ENCODE peak calls at places on chromosomes 3 and 15, in eight cellular contexts. I is K562, U is lower lobe of right lung, C is IMR-90, L is hepatocyte, F is pancreas, G is NB4, B is heart left ventricle. A is an unnamed sample.

GRCh38 chr3:150005243-150006102 is 34.8 kb upstream of the PFN2 start:
- DNase-seq in L (no peak), B (no peak), F (no peak), U (no peak), C (peak), G (peak), I (no peak), A (no peak)

GRCh38 chr3:146035366-146035765 is 125.6 kb downstream of the PLOD2 start:
- DNase-seq in B (no peak), L (no peak), C (peak), I (no peak), G (no peak), U (no peak), F (no peak), A (peak)

GRCh38 chr15:85689729-85690128 is 105.0 kb downstream of the KLHL25 start:
- DNase-seq in C (peak), F (no peak), G (peak), B (peak), L (peak), U (peak), I (no peak), A (peak)

GRCh38 chr15:38076806-38077205 is 142.4 kb downstream of the TMCO5A start:
- DNase-seq in B (peak), C (no peak), L (no peak), G (peak), I (no peak), F (no peak), U (no peak), A (no peak)

GRCh38 chr15:71448688-71449114 is 333.4 kb downstream of the THSD4 start:
- DNase-seq in I (peak), F (peak), C (peak), B (peak), G (peak), U (no peak), L (peak), A (peak)

GRCh38 chr3:116135462-116135861 is 309.8 kb downstream of the LSAMP start:
- DNase-seq in F (no peak), C (peak), U (no peak), B (peak), G (no peak), I (no peak), L (no peak), A (peak)

GRCh38 chr3:59510576-59510975 is 460.8 kb upstream of the CFAP20DC start:
- DNase-seq in I (no peak), U (no peak), F (no peak), B (no peak), C (no peak), G (no peak), L (no peak), A (no peak)

GRCh38 chr15:41961803-41962202 is 10.6 kb downstream of the EHD4 start:
- DNase-seq in L (no peak), F (no peak), B (no peak), C (no peak), I (no peak), G (no peak), U (no peak), A (no peak)

GRCh38 chr3:155891341-155891740 is 20.9 kb downstream of the GMPS start:
- DNase-seq in C (no peak), B (no peak), U (no peak), L (no peak), F (no peak), I (no peak), G (no peak), A (no peak)

GRCh38 chr3:14845826-14846225 is 27.1 kb downstream of the FGD5 start:
- DNase-seq in G (no peak), C (no peak), B (no peak), L (no peak), I (no peak), U (no peak), F (no peak), A (no peak)

GRCh38 chr3:134252766-134253165 is 2.1 kb upstream of the RYK start:
- DNase-seq in G (no peak), F (no peak), I (no peak), U (no peak), C (no peak), L (no peak), B (no peak), A (no peak)

GRCh38 chr15:61119556-61119955 is 109.5 kb downstream of the RORA start:
- DNase-seq in G (no peak), L (no peak), C (no peak), I (no peak), B (no peak), F (no peak), U (no peak), A (no peak)

GRCh38 chr3:18189651-18190050 is 235.5 kb downstream of the SATB1 start:
- DNase-seq in B (no peak), G (no peak), C (peak), L (no peak), U (no peak), F (no peak), I (no peak), A (peak)

GRCh38 chr3:24100694-24101402 is 155.8 kb downstream of the NR1D2 start:
- DNase-seq in I (no peak), L (peak), G (no peak), B (peak), C (peak), F (no peak), U (no peak), A (peak)

GRCh38 chr3:170364965-170365364 is 7.5 kb downstream of the SKIL start:
- DNase-seq in U (no peak), I (no peak), L (no peak), G (no peak), B (no peak), C (no peak), F (no peak), A (no peak)

GRCh38 chr3:116474356-116475200 is 29.3 kb upstream of the LSAMP start:
- DNase-seq in C (peak), G (no peak), F (no peak), B (no peak), U (no peak), I (no peak), L (no peak), A (no peak)

GRCh38 chr15:58951388-58952060 is 18.0 kb upstream of the SLTM start:
- DNase-seq in I (no peak), G (no peak), B (no peak), U (no peak), C (peak), F (no peak), L (peak), A (peak)

GRCh38 chr3:58414538-58415197 is 19.0 kb downstream of the PDHB start:
- DNase-seq in F (peak), U (no peak), I (peak), L (peak), G (peak), B (peak), C (peak), A (peak)

GRCh38 chr3:158347966-158348365 is 223.0 kb upstream of the MLF1 start:
- DNase-seq in C (peak), F (no peak), B (no peak), I (no peak), G (no peak), U (no peak), L (no peak), A (peak)

GRCh38 chr15:48541659-48542334 is 103.7 kb downstream of the FBN1 start:
- DNase-seq in L (peak), F (no peak), G (no peak), I (no peak), U (no peak), C (peak), B (peak), A (peak)

GRCh38 chr3:153397806-153398205 is 235.8 kb downstream of the RAP2B start:
- DNase-seq in U (no peak), F (no peak), B (no peak), L (no peak), G (no peak), C (no peak), I (no peak), A (no peak)

GRCh38 chr3:28575100-28575747 is 226.6 kb upstream of the AZI2 start:
- DNase-seq in B (peak), L (peak), F (peak), U (peak), I (no peak), C (no peak), G (no peak), A (peak)

GRCh38 chr3:53944019-53944418 is 52.4 kb upstream of the SELENOK start:
- DNase-seq in C (no peak), I (no peak), B (no peak), U (no peak), G (no peak), L (no peak), F (no peak), A (peak)

GRCh38 chr3:151949706-151950105 is 76.3 kb downstream of the SUCNR1 start:
- DNase-seq in U (no peak), F (no peak), C (no peak), B (no peak), I (no peak), G (no peak), L (no peak), A (no peak)

GRCh38 chr15:24696855-24697254 is 21.3 kb downstream of the NPAP1 start:
- DNase-seq in F (no peak), B (no peak), L (no peak), I (no peak), G (no peak), U (no peak), C (no peak), A (no peak)

GRCh38 chr3:32321095-32321835 is 70.4 kb upstream of the CMTM7 start:
- DNase-seq in I (no peak), U (no peak), F (peak), L (peak), C (no peak), G (no peak), B (no peak), A (no peak)

GRCh38 chr15:90161946-90162345 is 39.2 kb upstream of the SEMA4B start:
- DNase-seq in G (peak), C (no peak), U (no peak), B (no peak), I (no peak), L (no peak), F (no peak), A (no peak)
- H3K4me3 ChIP-seq in G (no peak), C (no peak), U (no peak), B (no peak), I (no peak), L (no peak), F (no peak), A (no peak)

DNA sequence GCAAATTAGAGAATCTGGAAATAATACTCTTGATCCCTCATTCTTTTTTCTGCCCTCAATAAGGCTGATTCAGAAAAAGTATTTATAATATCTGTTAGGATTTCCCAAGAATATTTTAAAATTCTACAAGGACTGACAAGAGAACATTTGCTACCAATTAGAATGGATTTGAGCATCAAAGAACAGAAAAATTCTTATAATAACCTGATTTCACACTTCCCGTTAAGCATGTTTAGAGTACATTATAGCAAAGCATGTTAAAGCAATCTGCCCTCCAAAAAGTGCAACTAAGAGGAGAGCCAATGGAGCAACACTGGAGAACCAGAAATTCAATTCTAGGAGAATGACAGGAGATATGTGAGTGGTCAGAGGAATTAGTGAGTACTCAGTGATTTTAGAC is 57.2 kb downstream of the THBS1 start:
- DNase-seq in C (no peak), L (no peak), B (no peak), I (no peak), G (no peak), F (no peak), U (no peak), A (no peak)
- TF ChIP-seq CTCF in C (no peak), L (no peak), B (no peak), I (no peak), G (no peak), F (no peak), U (no peak), A (no peak)

GRCh38 chr15:75468908-75469307 is 17.4 kb upstream of the SIN3A start:
- DNase-seq in F (no peak), G (no peak), U (no peak), I (no peak), B (no peak), L (no peak), C (no peak), A (no peak)
- H3K4me3 ChIP-seq in F (no peak), G (no peak), U (no peak), I (no peak), B (no peak), L (no peak), C (no peak), A (no peak)

DNA sequence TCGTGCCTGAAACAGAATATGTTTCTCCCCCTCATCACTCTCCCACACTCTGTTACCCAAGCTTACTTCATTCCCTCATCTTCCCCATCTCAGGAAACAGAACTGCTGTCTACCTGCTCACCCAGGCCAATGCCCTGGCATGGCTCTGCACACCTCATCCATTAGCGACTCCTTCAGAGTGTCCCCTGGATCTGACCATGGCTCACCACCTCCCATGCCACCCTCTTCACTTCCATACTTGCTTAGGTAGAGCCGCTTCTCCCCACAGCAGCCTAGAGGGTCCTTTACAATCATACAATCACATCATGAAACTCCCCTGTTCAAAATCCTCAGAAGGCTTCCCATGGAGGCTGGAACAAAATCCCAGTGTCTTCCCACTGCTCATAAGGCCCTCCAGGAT is 33.9 kb upstream of the RAD18 start:
- DNase-seq in L (no peak), U (no peak), I (no peak), F (no peak), C (no peak), B (no peak), G (no peak), A (no peak)
- TF ChIP-seq CTCF in L (no peak), U (no peak), I (no peak), F (no peak), C (no peak), B (no peak), G (no peak), A (no peak)

GRCh38 chr15:81863157-81863556 is 182.7 kb downstream of the MEX3B start:
- DNase-seq in G (no peak), F (no peak), B (no peak), C (peak), I (no peak), L (no peak), U (no peak), A (peak)
- H3K4me3 ChIP-seq in G (no peak), F (no peak), B (no peak), C (no peak), I (no peak), L (no peak), U (no peak), A (no peak)

DNA sequence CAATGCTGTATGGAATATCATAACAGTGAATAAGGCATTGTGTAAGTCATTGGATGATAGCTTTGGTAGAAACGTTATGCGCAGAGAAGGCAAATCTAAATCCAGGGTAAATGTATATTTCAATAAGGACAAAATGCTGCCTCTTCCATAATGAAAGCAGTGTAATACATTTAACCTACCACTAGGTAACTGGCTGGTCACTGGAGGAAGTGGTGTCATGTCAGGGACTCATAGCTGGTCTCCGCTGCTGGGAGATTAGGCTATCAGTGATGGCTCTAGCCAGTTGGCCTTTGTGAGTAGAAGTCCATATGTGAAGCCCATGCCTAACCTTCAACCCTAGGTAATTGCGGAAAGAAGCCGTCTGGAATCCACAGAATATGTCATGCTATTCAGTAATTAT is 140.9 kb downstream of the NLGN1 start:
- DNase-seq in C (no peak), F (no peak), L (no peak), G (no peak), U (no peak), I (no peak), B (no peak), A (no peak)
- TF ChIP-seq CTCF in C (no peak), F (no peak), L (no peak), G (no peak), U (no peak), I (no peak), B (peak), A (no peak)

GRCh38 chr15:26082069-26082832 is 219.1 kb upstream of the ATP10A start:
- DNase-seq in I (peak), F (peak), C (peak), U (peak), G (peak), L (peak), B (peak), A (peak)

GRCh38 chr15:26087395-26087794 is 224.3 kb upstream of the ATP10A start:
- DNase-seq in L (no peak), C (peak), I (no peak), B (no peak), U (no peak), G (no peak), F (no peak), A (no peak)

GRCh38 chr15:26082833-26083174 is 219.7 kb upstream of the ATP10A start:
- DNase-seq in C (no peak), I (no peak), U (no peak), F (no peak), G (no peak), L (no peak), B (no peak), A (no peak)

GRCh38 chr15:26081758-26082068 is 218.6 kb upstream of the ATP10A start:
- DNase-seq in B (no peak), L (no peak), U (no peak), F (peak), I (no peak), G (no peak), C (no peak), A (no peak)

GRCh38 chr15:26083457-26084350 is 220.6 kb upstream of the ATP10A start:
- DNase-seq in I (no peak), L (no peak), F (no peak), B (no peak), G (no peak), C (no peak), U (no peak), A (no peak)
- H3K4me3 ChIP-seq in I (no peak), L (no peak), F (no peak), B (no peak), G (no peak), C (no peak), U (no peak), A (no peak)